ENCODE peak calls at places on chromosomes 11 and 22, in eight cellular contexts. L, C, V, M, J, P, T and K are unnamed samples.

GRCh38 chr22:50611341-50612060 is 10.9 kb downstream of the MAPK8IP2 start:
- DNase-seq in C (no peak), M (no peak), P (no peak), T (peak), J (no peak), L (no peak), V (no peak), K (no peak)

GRCh38 chr11:134634897-134635831 is 223.1 kb upstream of the B3GAT1 start:
- DNase-seq in V (no peak), M (no peak), L (no peak), C (no peak), T (no peak), P (no peak), J (no peak), K (no peak)

GRCh38 chr11:1888811-1889526 is 2.7 kb downstream of the PRR33 start:
- DNase-seq in P (no peak), M (no peak), L (no peak), T (no peak), J (no peak), V (peak), C (no peak), K (no peak)

GRCh38 chr11:65801153-65801987 is 14.5 kb downstream of the OVOL1 start:
- DNase-seq in P (no peak), T (no peak), M (no peak), J (no peak), V (no peak), C (no peak), L (no peak), K (no peak)

GRCh38 chr11:32221476-32222032 is 130.7 kb downstream of the RCN1 start:
- DNase-seq in L (no peak), M (no peak), C (no peak), J (no peak), T (no peak), P (no peak), V (no peak), K (no peak)

GRCh38 chr22:40665312-40665711 is 14.0 kb upstream of the MCHR1 start:
- DNase-seq in V (no peak), C (peak), J (no peak), T (peak), P (peak), L (no peak), M (peak), K (no peak)

GRCh38 chr11:17163296-17163695 is 44.5 kb downstream of the PIK3C2A start:
- DNase-seq in J (no peak), P (no peak), M (no peak), C (no peak), L (no peak), T (no peak), V (no peak), K (no peak)

GRCh38 chr22:28019881-28020861 is 101.1 kb upstream of the PITPNB start:
- DNase-seq in V (peak), C (peak), L (peak), J (peak), M (peak), P (peak), T (peak), K (peak)

GRCh38 chr11:31802990-31803812 is 7.9 kb downstream of the PAX6 start:
- DNase-seq in L (no peak), P (no peak), C (no peak), T (no peak), V (no peak), J (no peak), M (no peak), K (no peak)

GRCh38 chr11:34519595-34520235 is 6.1 kb upstream of the ELF5 start:
- DNase-seq in J (no peak), V (no peak), L (no peak), M (no peak), T (no peak), C (no peak), P (no peak), K (no peak)

GRCh38 chr11:35274909-35275807 is 136.2 kb downstream of the CD44 start:
- DNase-seq in M (peak), P (peak), T (peak), V (no peak), C (peak), J (peak), L (peak), K (peak)

GRCh38 chr11:85132839-85133238 is 494.3 kb downstream of the DLG2 start:
- DNase-seq in C (no peak), M (no peak), P (peak), J (peak), V (no peak), T (peak), L (no peak), K (no peak)

GRCh38 chr11:134397304-134398078 is 14.6 kb downstream of the B3GAT1 start:
- DNase-seq in C (no peak), L (no peak), P (no peak), T (no peak), J (no peak), M (no peak), V (no peak), K (no peak)

GRCh38 chr11:69880803-69881445 is 61.7 kb upstream of the FGF3 start:
- DNase-seq in T (no peak), C (no peak), L (no peak), M (no peak), V (no peak), P (no peak), J (no peak), K (no peak)

GRCh38 chr11:73322111-73322985 is 14.3 kb downstream of the ARHGEF17 start:
- DNase-seq in C (no peak), L (no peak), P (peak), M (no peak), J (peak), T (no peak), V (no peak), K (no peak)

GRCh38 chr22:42704896-42705295 is 15.8 kb downstream of the A4GALT start:
- DNase-seq in L (no peak), V (no peak), J (no peak), T (no peak), M (no peak), C (no peak), P (no peak), K (no peak)